ENCODE peak calls at places on chromosomes 11 and 22, in seven cellular contexts. M is NCI-H2029; P is MCF 10A; S is stimulated activated CD4-positive, alpha-beta T cell treated with anti-CD3 and anti-CD28 coated beads, Interleukin-1b, Interleukin-23, amount 100 ng/mL, for 48 hours; J is iPS-NIHi11; T is EL; C is activated CD4-positive, alpha-beta T cell treated with anti-CD3 and anti-CD28 coated beads, Interleukin-2, amount 50 U/mL, for 1 hour. Z is an unnamed sample.

GRCh38 chr11:118896921-118897591 is 13.4 kb downstream of the CXCR5 start:
- DNase-seq in M (no peak), P (no peak), S (no peak), J (no peak), T (no peak), C (no peak), Z (no peak)

GRCh38 chr11:68331338-68331947 is 19.1 kb downstream of the LRP5 start:
- DNase-seq in M (no peak), P (no peak), S (no peak), J (no peak), T (no peak), C (no peak), Z (no peak)

GRCh38 chr11:121551463-121551862 is 98.7 kb upstream of the SORL1-AS1 start:
- DNase-seq in M (no peak), P (no peak), S (no peak), J (no peak), T (no peak), C (no peak), Z (no peak)

GRCh38 chr22:27212617-27213177 is 555.3 kb downstream of the MIAT start:
- DNase-seq in M (no peak), P (peak; percentile 81), S (no peak), J (no peak), T (peak; percentile 90), C (no peak), Z (peak; percentile 71)

GRCh38 chr11:116691779-116692178 is 81.0 kb downstream of the BUD13 start:
- DNase-seq in M (peak; percentile 14), P (peak; percentile 57), S (peak; percentile 64), J (peak; percentile 92), T (peak; percentile 43), C (peak; percentile 60), Z (no peak)

GRCh38 chr11:104073950-104074349 is 37.5 kb downstream of the DDI1 start:
- DNase-seq in M (no peak), P (peak; percentile 50), S (no peak), J (peak; percentile 10), T (peak; percentile 11), C (no peak), Z (no peak)

GRCh38 chr22:17928391-17928790 is 96.0 kb downstream of the MICAL3 start:
- DNase-seq in M (no peak), P (no peak), S (no peak), J (no peak), T (no peak), C (no peak), Z (no peak)

GRCh38 chr11:66676931-66677598 is 622 bp downstream of the RBM4B start:
- DNase-seq in M (no peak), P (no peak), S (no peak), J (no peak), T (no peak), C (no peak), Z (no peak)

GRCh38 chr11:87602776-87603175 is 565.0 kb downstream of the TMEM135 start:
- DNase-seq in M (no peak), P (no peak), S (no peak), J (no peak), T (no peak), C (no peak), Z (no peak)

GRCh38 chr11:68855205-68855978 is 13.7 kb upstream of the CPT1A start:
- DNase-seq in M (no peak), P (no peak), S (no peak), J (peak; percentile 85), T (peak; percentile 33), C (peak; percentile 23), Z (no peak)

GRCh38 chr22:27879923-27880322 is 39.1 kb downstream of the PITPNB start:
- DNase-seq in M (no peak), P (peak; percentile 55), S (no peak), J (peak; percentile 65), T (peak; percentile 57), C (no peak), Z (no peak)

GRCh38 chr11:118530683-118531596 is at the start of gene TMEM25:
- DNase-seq in M (peak; percentile 29), P (no peak), S (peak; percentile 76), J (peak; percentile 98), T (peak; percentile 49), C (peak; percentile 72), Z (no peak)

GRCh38 chr11:26572770-26573402 is 823 bp upstream of the MUC15 start:
- DNase-seq in M (no peak), P (no peak), S (no peak), J (no peak), T (no peak), C (no peak), Z (no peak)

GRCh38 chr11:63843042-63843441 is 4.1 kb downstream of the MARK2 start:
- DNase-seq in M (no peak), P (no peak), S (no peak), J (no peak), T (no peak), C (no peak), Z (no peak)

GRCh38 chr22:39234867-39235687 is 9.7 kb downstream of the PDGFB start:
- DNase-seq in M (peak; percentile 84), P (peak; percentile 56), S (no peak), J (peak; percentile 57), T (no peak), C (no peak), Z (no peak)

GRCh38 chr11:27085115-27085514 is 44.5 kb downstream of the BBOX1 start:
- DNase-seq in M (no peak), P (no peak), S (no peak), J (no peak), T (no peak), C (no peak), Z (no peak)

Z was measured in HS-5.